ENCODE peak calls at places on chromosomes 3 and 15, in nine cellular contexts. P is T-helper 2 cell; Y is type B pancreatic cell; B is M059J; L is activated T-helper 1 cell treated with anti-CD3 and anti-CD28 coated beads, Interleukin-12 subunit alpha, Interleukin-12 subunit beta, Interleukin-2, Interleukin-4 antibody, amounts not matched to agents 30 ng/mL and 10 ng/mL and 1 ng/mL, durations not matched to agents 14 hours and 24 hours and 36 hours; I is AML-193; T is activated CD4-positive, alpha-beta T cell treated with anti-CD3 and anti-CD28 coated beads, Interleukin-2, amount 10 ng/mL, durations not matched to agents 7 days and 5 days; D is stimulated activated CD8-positive, alpha-beta memory T cell treated with anti-CD3 and anti-CD28 coated beads, Interleukin-15, amount 100 ng/mL, for 24 hours; O is mesothelial cell of epicardium. V is an unnamed sample.

GRCh38 chr3:159532577-159532976 is 456.1 kb upstream of the IL12A start:
- DNase-seq in P (no peak), Y (no peak), B (no peak), L (no peak), I (no peak), T (no peak), D (no peak), O (no peak), V (peak; percentile 44)

GRCh38 chr3:180804871-180805430 is 107.5 kb upstream of the FXR1 start:
- DNase-seq in P (no peak), Y (no peak), B (peak; percentile 45), L (no peak), I (no peak), T (no peak), D (no peak), O (no peak), V (peak; percentile 43)

GRCh38 chr3:193782280-193782654 is 189.3 kb downstream of the OPA1 start:
- DNase-seq in P (no peak), Y (no peak), B (peak; percentile 97), L (no peak), I (no peak), T (no peak), D (no peak), O (peak; percentile 45), V (peak; percentile 89)

GRCh38 chr3:46997453-46998091 is 18.1 kb downstream of the NBEAL2 start:
- DNase-seq in P (no peak), Y (no peak), B (no peak), L (no peak), I (no peak), T (no peak), D (no peak), O (no peak), V (no peak)

GRCh38 chr15:57017024-57017423 is 98.6 kb downstream of the TCF12 start:
- DNase-seq in P (no peak), Y (no peak), B (no peak), L (no peak), I (peak; percentile 15), T (no peak), D (no peak), O (no peak), V (no peak)

GRCh38 chr3:148026009-148026588 is 616.9 kb downstream of the ZIC1 start:
- DNase-seq in P (no peak), Y (no peak), B (no peak), L (no peak), I (no peak), T (no peak), D (no peak), O (no peak), V (no peak)

GRCh38 chr3:189041482-189042090 is 130.2 kb upstream of the TPRG1 start:
- DNase-seq in P (peak; percentile 56), Y (no peak), B (peak; percentile 75), L (peak; percentile 75), I (peak; percentile 82), T (peak; percentile 86), D (peak; percentile 19), O (no peak), V (peak; percentile 63)

GRCh38 chr3:188749010-188749617 is 422.7 kb upstream of the TPRG1 start:
- DNase-seq in P (peak; percentile 28), Y (no peak), B (peak; percentile 14), L (peak; percentile 34), I (peak; percentile 66), T (peak; percentile 63), D (no peak), O (no peak), V (no peak)

GRCh38 chr3:62109534-62109933 is 263.8 kb downstream of the FEZF2 start:
- DNase-seq in P (no peak), Y (no peak), B (peak; percentile 88), L (no peak), I (no peak), T (no peak), D (no peak), O (no peak), V (peak; percentile 95)

GRCh38 chr3:129992781-129993180 is 18.3 kb downstream of the TRH start:
- DNase-seq in P (no peak), Y (no peak), B (peak; percentile 18), L (no peak), I (no peak), T (no peak), D (no peak), O (no peak), V (no peak)

GRCh38 chr3:136883967-136884720 is 22.1 kb downstream of the NCK1 start:
- DNase-seq in P (no peak), Y (no peak), B (no peak), L (no peak), I (no peak), T (no peak), D (no peak), O (no peak), V (no peak)

GRCh38 chr15:56616551-56616950 is 116.8 kb downstream of the ZNF280D start:
- DNase-seq in P (no peak), Y (no peak), B (no peak), L (no peak), I (no peak), T (no peak), D (no peak), O (no peak), V (no peak)

GRCh38 chr3:55692958-55693558 is 206.0 kb upstream of the WNT5A start:
- DNase-seq in P (no peak), Y (no peak), B (peak; percentile 39), L (no peak), I (no peak), T (no peak), D (no peak), O (no peak), V (no peak)

GRCh38 chr3:21830541-21830940 is 79.5 kb upstream of the ZNF385D start:
- DNase-seq in P (no peak), Y (no peak), B (no peak), L (no peak), I (no peak), T (no peak), D (no peak), O (no peak), V (peak; percentile 36)

GRCh38 chr3:18672561-18672960 is 247.4 kb upstream of the SATB1 start:
- DNase-seq in P (no peak), Y (no peak), B (no peak), L (no peak), I (no peak), T (no peak), D (no peak), O (no peak), V (no peak)

GRCh38 chr3:32198714-32199113 is 39.8 kb upstream of the CMTM8 start:
- DNase-seq in P (no peak), Y (no peak), B (no peak), L (no peak), I (no peak), T (no peak), D (no peak), O (no peak), V (no peak)

GRCh38 chr15:29089731-29090616 is 179.6 kb downstream of the NSMCE3 start:
- DNase-seq in P (no peak), Y (no peak), B (peak; percentile 25), L (no peak), I (no peak), T (peak; percentile 44), D (no peak), O (no peak), V (no peak)

GRCh38 chr3:70120360-70120966 is 120.9 kb downstream of the SAMMSON start:
- DNase-seq in P (peak; percentile 31), Y (no peak), B (peak; percentile 57), L (peak; percentile 23), I (peak; percentile 41), T (peak; percentile 70), D (peak; percentile 14), O (no peak), V (peak; percentile 74)

GRCh38 chr3:86180696-86181095 is 810.3 kb downstream of the VGLL3 start:
- DNase-seq in P (no peak), Y (no peak), B (no peak), L (no peak), I (no peak), T (no peak), D (no peak), O (no peak), V (peak; percentile 25)

GRCh38 chr3:30538787-30539186 is 67.6 kb upstream of the TGFBR2 start:
- DNase-seq in P (no peak), Y (no peak), B (peak; percentile 82), L (no peak), I (no peak), T (no peak), D (no peak), O (no peak), V (peak; percentile 88)

GRCh38 chr3:98780343-98780742 is 17.2 kb downstream of the ST3GAL6 start:
- DNase-seq in P (no peak), Y (no peak), B (no peak), L (no peak), I (no peak), T (no peak), D (no peak), O (no peak), V (no peak)

GRCh38 chr3:34202975-34203374 is 404.5 kb downstream of the PDCD6IP start:
- DNase-seq in P (no peak), Y (no peak), B (no peak), L (no peak), I (no peak), T (no peak), D (no peak), O (no peak), V (no peak)

GRCh38 chr15:81363713-81364112 is 10.3 kb downstream of the TMC3 start:
- DNase-seq in P (no peak), Y (no peak), B (no peak), L (no peak), I (no peak), T (no peak), D (no peak), O (no peak), V (no peak)

GRCh38 chr3:56894912-56895431 is 93.2 kb upstream of the ARHGEF3 start:
- DNase-seq in P (no peak), Y (no peak), B (peak; percentile 70), L (no peak), I (no peak), T (peak; percentile 35), D (no peak), O (no peak), V (no peak)